ENCODE peak calls at places on chromosomes 3 and 15, in five cellular contexts. One of them, this sample, is unnamed.

GRCh38 chr15:29670945-29671307 is 151.3 kb downstream of the TJP1 start:
- DNase-seq in DMS 273 treated with DMSO at 0.1 percent for 48 hours: no peak
- DNase-seq in right lobe of liver: peak
- DNase-seq in T-helper 1 cell: no peak
- DNase-seq in activated naive CD8-positive, alpha-beta T cell treated with anti-CD3 and anti-CD28 coated beads, Interleukin-2, amount 50 U/mL, for 24 hours: no peak
- DNase-seq in this sample: no peak

GRCh38 chr3:18512007-18512406 is 86.9 kb upstream of the SATB1 start:
- DNase-seq in right lobe of liver: no peak
- DNase-seq in T-helper 1 cell: no peak
- DNase-seq in DMS 273 treated with DMSO at 0.1 percent for 48 hours: no peak
- DNase-seq in activated naive CD8-positive, alpha-beta T cell treated with anti-CD3 and anti-CD28 coated beads, Interleukin-2, amount 50 U/mL, for 24 hours: no peak
- DNase-seq in this sample: no peak

GRCh38 chr3:146274833-146275232 is 23.9 kb upstream of the PLSCR4 start:
- DNase-seq in T-helper 1 cell: no peak
- DNase-seq in activated naive CD8-positive, alpha-beta T cell treated with anti-CD3 and anti-CD28 coated beads, Interleukin-2, amount 50 U/mL, for 24 hours: no peak
- DNase-seq in DMS 273 treated with DMSO at 0.1 percent for 48 hours: no peak
- DNase-seq in right lobe of liver: no peak
- DNase-seq in this sample: peak

GRCh38 chr3:158768361-158768787 is 33.5 kb upstream of the MFSD1 start:
- DNase-seq in activated naive CD8-positive, alpha-beta T cell treated with anti-CD3 and anti-CD28 coated beads, Interleukin-2, amount 50 U/mL, for 24 hours: no peak
- DNase-seq in T-helper 1 cell: no peak
- DNase-seq in DMS 273 treated with DMSO at 0.1 percent for 48 hours: no peak
- DNase-seq in right lobe of liver: peak
- DNase-seq in this sample: peak

GRCh38 chr15:82538961-82539689 is 1.1 kb downstream of the RPS17 start:
- DNase-seq in right lobe of liver: no peak
- DNase-seq in T-helper 1 cell: no peak
- DNase-seq in DMS 273 treated with DMSO at 0.1 percent for 48 hours: no peak
- DNase-seq in activated naive CD8-positive, alpha-beta T cell treated with anti-CD3 and anti-CD28 coated beads, Interleukin-2, amount 50 U/mL, for 24 hours: no peak
- DNase-seq in this sample: no peak

GRCh38 chr3:49410844-49411549 is 779 bp downstream of the RHOA start:
- DNase-seq in right lobe of liver: no peak
- DNase-seq in activated naive CD8-positive, alpha-beta T cell treated with anti-CD3 and anti-CD28 coated beads, Interleukin-2, amount 50 U/mL, for 24 hours: no peak
- DNase-seq in T-helper 1 cell: no peak
- DNase-seq in DMS 273 treated with DMSO at 0.1 percent for 48 hours: no peak
- DNase-seq in this sample: no peak

GRCh38 chr3:72698154-72698917 is 149.9 kb downstream of the SHQ1 start:
- DNase-seq in right lobe of liver: no peak
- DNase-seq in T-helper 1 cell: no peak
- DNase-seq in activated naive CD8-positive, alpha-beta T cell treated with anti-CD3 and anti-CD28 coated beads, Interleukin-2, amount 50 U/mL, for 24 hours: no peak
- DNase-seq in DMS 273 treated with DMSO at 0.1 percent for 48 hours: no peak
- DNase-seq in this sample: peak

GRCh38 chr3:29281265-29282228 is 676 bp downstream of the RBMS3 start:
- DNase-seq in right lobe of liver: no peak
- DNase-seq in activated naive CD8-positive, alpha-beta T cell treated with anti-CD3 and anti-CD28 coated beads, Interleukin-2, amount 50 U/mL, for 24 hours: no peak
- DNase-seq in T-helper 1 cell: peak
- DNase-seq in DMS 273 treated with DMSO at 0.1 percent for 48 hours: no peak
- DNase-seq in this sample: peak

GRCh38 chr15:29091666-29092065 is 178.0 kb downstream of the NSMCE3 start:
- DNase-seq in right lobe of liver: no peak
- DNase-seq in T-helper 1 cell: no peak
- DNase-seq in activated naive CD8-positive, alpha-beta T cell treated with anti-CD3 and anti-CD28 coated beads, Interleukin-2, amount 50 U/mL, for 24 hours: no peak
- DNase-seq in DMS 273 treated with DMSO at 0.1 percent for 48 hours: no peak
- DNase-seq in this sample: no peak

GRCh38 chr3:86282106-86282787 is 708.7 kb downstream of the VGLL3 start:
- DNase-seq in DMS 273 treated with DMSO at 0.1 percent for 48 hours: no peak
- DNase-seq in right lobe of liver: no peak
- DNase-seq in T-helper 1 cell: no peak
- DNase-seq in activated naive CD8-positive, alpha-beta T cell treated with anti-CD3 and anti-CD28 coated beads, Interleukin-2, amount 50 U/mL, for 24 hours: no peak
- DNase-seq in this sample: no peak

GRCh38 chr3:46360904-46361303 is 7.0 kb downstream of the CCR2 start:
- DNase-seq in activated naive CD8-positive, alpha-beta T cell treated with anti-CD3 and anti-CD28 coated beads, Interleukin-2, amount 50 U/mL, for 24 hours: no peak
- DNase-seq in DMS 273 treated with DMSO at 0.1 percent for 48 hours: no peak
- DNase-seq in right lobe of liver: no peak
- DNase-seq in T-helper 1 cell: peak
- DNase-seq in this sample: no peak

GRCh38 chr15:73386886-73387506 is 18.2 kb upstream of the HCN4 start:
- DNase-seq in activated naive CD8-positive, alpha-beta T cell treated with anti-CD3 and anti-CD28 coated beads, Interleukin-2, amount 50 U/mL, for 24 hours: no peak
- DNase-seq in right lobe of liver: no peak
- DNase-seq in DMS 273 treated with DMSO at 0.1 percent for 48 hours: no peak
- DNase-seq in T-helper 1 cell: no peak
- DNase-seq in this sample: no peak

GRCh38 chr3:15014606-15015328 is 50.3 kb downstream of the MRPS25 start:
- DNase-seq in T-helper 1 cell: no peak
- DNase-seq in right lobe of liver: no peak
- DNase-seq in activated naive CD8-positive, alpha-beta T cell treated with anti-CD3 and anti-CD28 coated beads, Interleukin-2, amount 50 U/mL, for 24 hours: no peak
- DNase-seq in DMS 273 treated with DMSO at 0.1 percent for 48 hours: no peak
- DNase-seq in this sample: no peak

This sample was measured in dermis microvascular lymphatic vessel endothelial cell.